ENCODE peak calls at places on chromosomes 11 and 22, in seven cellular contexts. One of them, this sample, is unnamed.

GRCh38 chr22:37633082-37633692 is 6.3 kb upstream of the SH3BP1 start:
- DNase-seq in mesendoderm: no peak
- DNase-seq in H1: no peak
- DNase-seq in IMR-90: no peak
- DNase-seq in neuronal stem cell: no peak
- DNase-seq in mesenchymal stem cell: no peak
- DNase-seq in trophoblast cell: no peak
- DNase-seq in this sample: no peak

GRCh38 chr22:19700790-19701419 is 13.4 kb upstream of the SEPTIN5 start:
- DNase-seq in mesendoderm: no peak
- DNase-seq in H1: no peak
- DNase-seq in IMR-90: no peak
- DNase-seq in neuronal stem cell: no peak
- DNase-seq in mesenchymal stem cell: no peak
- DNase-seq in trophoblast cell: no peak
- DNase-seq in this sample: no peak

GRCh38 chr22:17266261-17266971 is 47.2 kb upstream of the ADA2 start:
- DNase-seq in mesendoderm: peak; percentile 98
- DNase-seq in H1: no peak
- DNase-seq in IMR-90: no peak
- DNase-seq in neuronal stem cell: peak; percentile 83
- DNase-seq in mesenchymal stem cell: peak; percentile 2
- DNase-seq in trophoblast cell: no peak
- DNase-seq in this sample: peak; percentile 89

GRCh38 chr22:30922151-30922611 is 46.4 kb downstream of the MORC2 start:
- DNase-seq in mesendoderm: no peak
- DNase-seq in H1: no peak
- DNase-seq in IMR-90: peak; percentile 27
- DNase-seq in neuronal stem cell: no peak
- DNase-seq in mesenchymal stem cell: no peak
- DNase-seq in trophoblast cell: peak; percentile 87
- DNase-seq in this sample: no peak

GRCh38 chr11:75771646-75772410 is 3.2 kb downstream of the DGAT2 start:
- DNase-seq in mesendoderm: no peak
- DNase-seq in H1: no peak
- DNase-seq in IMR-90: peak; percentile 85
- DNase-seq in neuronal stem cell: no peak
- DNase-seq in mesenchymal stem cell: peak; percentile 61
- DNase-seq in trophoblast cell: peak; percentile 35
- DNase-seq in this sample: no peak

GRCh38 chr22:49904040-49904369 is 14.2 kb downstream of the ALG12 start:
- DNase-seq in mesendoderm: no peak
- DNase-seq in H1: no peak
- DNase-seq in IMR-90: no peak
- DNase-seq in neuronal stem cell: no peak
- DNase-seq in mesenchymal stem cell: no peak
- DNase-seq in trophoblast cell: no peak
- DNase-seq in this sample: no peak

GRCh38 chr11:12024314-12024926 is 16.0 kb upstream of the DKK3 start:
- DNase-seq in mesendoderm: no peak
- DNase-seq in H1: no peak
- DNase-seq in IMR-90: no peak
- DNase-seq in neuronal stem cell: no peak
- DNase-seq in mesenchymal stem cell: no peak
- DNase-seq in trophoblast cell: no peak
- DNase-seq in this sample: no peak

GRCh38 chr22:27980424-27981148 is 61.5 kb upstream of the PITPNB start:
- DNase-seq in mesendoderm: peak; percentile 85
- DNase-seq in H1: no peak
- DNase-seq in IMR-90: no peak
- DNase-seq in neuronal stem cell: no peak
- DNase-seq in mesenchymal stem cell: no peak
- DNase-seq in trophoblast cell: no peak
- DNase-seq in this sample: peak; percentile 76

GRCh38 chr22:38450234-38450797 is 4.7 kb downstream of the KCNJ4 start:
- DNase-seq in mesendoderm: no peak
- DNase-seq in H1: no peak
- DNase-seq in IMR-90: no peak
- DNase-seq in neuronal stem cell: no peak
- DNase-seq in mesenchymal stem cell: no peak
- DNase-seq in trophoblast cell: no peak
- DNase-seq in this sample: no peak

GRCh38 chr11:92149996-92150395 is 74.6 kb upstream of the FAT3 start:
- DNase-seq in mesendoderm: peak; percentile 36
- DNase-seq in H1: no peak
- DNase-seq in IMR-90: peak; percentile 1
- DNase-seq in neuronal stem cell: no peak
- DNase-seq in mesenchymal stem cell: no peak
- DNase-seq in trophoblast cell: no peak
- DNase-seq in this sample: no peak

GRCh38 chr22:28594784-28595324 is 84.8 kb downstream of the TTC28 start:
- DNase-seq in mesendoderm: peak; percentile 66
- DNase-seq in H1: no peak
- DNase-seq in IMR-90: peak; percentile 77
- DNase-seq in neuronal stem cell: peak; percentile 35
- DNase-seq in mesenchymal stem cell: peak; percentile 68
- DNase-seq in trophoblast cell: peak; percentile 80
- DNase-seq in this sample: no peak

GRCh38 chr11:107457205-107457557 is 444 bp downstream of the CWF19L2 start:
- DNase-seq in mesendoderm: peak; percentile 28
- DNase-seq in H1: no peak
- DNase-seq in IMR-90: peak; percentile 1
- DNase-seq in neuronal stem cell: no peak
- DNase-seq in mesenchymal stem cell: no peak
- DNase-seq in trophoblast cell: peak; percentile 28
- DNase-seq in this sample: no peak

GRCh38 chr11:37907461-37908223 is 1309.6 kb upstream of the RAG2 start:
- DNase-seq in mesendoderm: no peak
- DNase-seq in H1: no peak
- DNase-seq in IMR-90: no peak
- DNase-seq in neuronal stem cell: no peak
- DNase-seq in mesenchymal stem cell: no peak
- DNase-seq in trophoblast cell: no peak
- DNase-seq in this sample: no peak

GRCh38 chr11:15157181-15157580 is 42.5 kb downstream of the INSC start:
- DNase-seq in mesendoderm: no peak
- DNase-seq in H1: no peak
- DNase-seq in IMR-90: peak; percentile 93
- DNase-seq in neuronal stem cell: no peak
- DNase-seq in mesenchymal stem cell: peak; percentile 93
- DNase-seq in trophoblast cell: peak; percentile 33
- DNase-seq in this sample: no peak

GRCh38 chr11:122406466-122406865 is 249.1 kb upstream of the UBASH3B start:
- DNase-seq in mesendoderm: no peak
- DNase-seq in H1: no peak
- DNase-seq in IMR-90: no peak
- DNase-seq in neuronal stem cell: no peak
- DNase-seq in mesenchymal stem cell: no peak
- DNase-seq in trophoblast cell: peak; percentile 85
- DNase-seq in this sample: no peak
- H3K4ac ChIP-seq in mesendoderm: no peak overlapping the region
- H3K4ac ChIP-seq in H1: no peak overlapping the region
- H3K4ac ChIP-seq in IMR-90: no peak overlapping the region
- H3K4ac ChIP-seq in neuronal stem cell: no peak overlapping the region
- H3K4ac ChIP-seq in mesenchymal stem cell: no peak overlapping the region
- H3K4ac ChIP-seq in trophoblast cell: no peak overlapping the region
- H3K4ac ChIP-seq in this sample: no peak overlapping the region

DNA sequence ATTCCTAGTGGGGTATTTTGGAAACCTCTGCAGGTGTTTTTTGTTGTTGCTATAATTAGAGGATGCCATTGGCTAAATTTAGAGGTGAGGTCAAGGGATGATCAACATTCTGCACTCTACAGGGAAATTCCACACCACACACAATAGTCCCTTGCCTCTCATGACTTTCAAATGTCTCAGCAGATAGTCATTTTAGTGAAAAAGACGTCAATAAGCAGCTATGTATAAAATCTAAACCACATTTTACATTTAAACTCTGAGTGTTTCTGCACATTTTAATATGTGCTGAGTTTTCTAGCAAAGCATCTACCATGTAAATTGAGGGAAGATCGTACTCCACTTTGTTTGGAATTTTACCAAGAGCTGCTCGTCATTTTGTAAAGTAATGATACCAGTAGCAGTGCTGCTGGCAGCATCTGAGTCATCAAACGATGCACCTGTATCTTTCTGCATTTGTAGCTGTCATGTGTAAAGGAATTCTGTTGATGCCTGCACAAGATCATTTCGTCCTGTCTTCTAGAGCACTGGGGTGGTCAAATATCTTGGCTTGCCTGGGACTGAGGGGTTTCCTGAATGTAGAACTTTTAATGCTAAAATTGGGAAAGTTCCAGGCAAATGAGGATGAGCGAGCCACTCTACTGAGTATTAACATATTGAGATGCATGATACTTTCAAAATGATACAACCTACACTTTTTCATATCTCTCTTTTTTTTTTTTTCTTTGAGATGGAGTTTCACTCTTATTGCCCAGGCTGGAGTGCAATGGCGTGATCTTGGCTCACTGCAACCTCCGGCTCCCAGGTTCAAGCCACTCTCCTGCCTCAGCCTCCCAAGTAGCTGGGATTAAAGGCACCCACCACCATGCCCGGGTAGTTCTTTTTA is 414.5 kb upstream of the SYN3 start:
- DNase-seq in mesendoderm: no peak
- DNase-seq in H1: no peak
- DNase-seq in IMR-90: peak; percentile 47
- DNase-seq in neuronal stem cell: no peak
- DNase-seq in mesenchymal stem cell: no peak
- DNase-seq in trophoblast cell: peak; percentile 41
- DNase-seq in this sample: no peak
- H3K4ac ChIP-seq in mesendoderm: no peak overlapping the region
- H3K4ac ChIP-seq in H1: no peak overlapping the region
- H3K4ac ChIP-seq in IMR-90: no peak overlapping the region
- H3K4ac ChIP-seq in neuronal stem cell: no peak overlapping the region
- H3K4ac ChIP-seq in mesenchymal stem cell: no peak overlapping the region
- H3K4ac ChIP-seq in trophoblast cell: no peak overlapping the region
- H3K4ac ChIP-seq in this sample: no peak overlapping the region

GRCh38 chr11:88100161-88100560 is 75.1 kb downstream of the RAB38 start:
- DNase-seq in mesendoderm: no peak
- DNase-seq in H1: no peak
- DNase-seq in IMR-90: no peak
- DNase-seq in neuronal stem cell: no peak
- DNase-seq in mesenchymal stem cell: no peak
- DNase-seq in trophoblast cell: no peak
- DNase-seq in this sample: no peak
- H3K4ac ChIP-seq in mesendoderm: no peak overlapping the region
- H3K4ac ChIP-seq in H1: no peak overlapping the region
- H3K4ac ChIP-seq in IMR-90: no peak overlapping the region
- H3K4ac ChIP-seq in neuronal stem cell: no peak overlapping the region
- H3K4ac ChIP-seq in mesenchymal stem cell: no peak overlapping the region
- H3K4ac ChIP-seq in trophoblast cell: no peak overlapping the region
- H3K4ac ChIP-seq in this sample: no peak overlapping the region

GRCh38 chr11:20163778-20164133 is 3.5 kb upstream of the DBX1 start:
- DNase-seq in mesendoderm: no peak
- DNase-seq in H1: no peak
- DNase-seq in IMR-90: no peak
- DNase-seq in neuronal stem cell: peak; percentile 61
- DNase-seq in mesenchymal stem cell: no peak
- DNase-seq in trophoblast cell: no peak
- DNase-seq in this sample: no peak

GRCh38 chr11:20162824-20163777 is 2.8 kb upstream of the DBX1 start:
- DNase-seq in mesendoderm: peak; percentile 78
- DNase-seq in H1: no peak
- DNase-seq in IMR-90: peak; percentile 18
- DNase-seq in neuronal stem cell: peak; percentile 73
- DNase-seq in mesenchymal stem cell: peak; percentile 45
- DNase-seq in trophoblast cell: peak; percentile 7
- DNase-seq in this sample: peak; percentile 66

GRCh38 chr11:20161923-20162322 is 1.6 kb upstream of the DBX1 start:
- DNase-seq in mesendoderm: peak; percentile 33
- DNase-seq in H1: no peak
- DNase-seq in IMR-90: no peak
- DNase-seq in neuronal stem cell: no peak
- DNase-seq in mesenchymal stem cell: peak; percentile 17
- DNase-seq in trophoblast cell: no peak
- DNase-seq in this sample: no peak

GRCh38 chr11:20161230-20161918 is 1.1 kb upstream of the DBX1 start:
- DNase-seq in mesendoderm: peak; percentile 86
- DNase-seq in H1: no peak
- DNase-seq in IMR-90: no peak
- DNase-seq in neuronal stem cell: no peak
- DNase-seq in mesenchymal stem cell: peak; percentile 6
- DNase-seq in trophoblast cell: peak; percentile 56
- DNase-seq in this sample: peak; percentile 80

DNA sequence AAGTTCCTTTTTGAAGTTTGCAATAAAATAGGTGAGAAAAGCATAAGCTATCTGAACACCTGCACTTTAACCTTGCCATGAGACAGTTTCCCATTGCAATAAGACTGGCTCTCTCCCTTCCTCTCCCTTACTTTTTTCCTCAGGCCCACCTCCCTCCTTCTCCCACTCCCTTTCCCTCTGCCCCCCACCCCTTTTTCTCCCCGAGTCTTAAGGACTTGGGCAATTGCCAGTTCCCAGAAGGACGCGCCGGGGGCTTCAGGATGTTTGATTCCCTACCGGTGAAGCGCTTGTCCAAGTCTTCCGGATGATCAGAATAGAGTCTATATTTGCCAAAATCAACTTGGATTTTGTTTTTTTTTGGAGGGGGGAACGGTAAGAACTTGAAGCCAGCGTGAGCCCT is 2.1 kb upstream of the DBX1 start:
- DNase-seq in mesendoderm: no peak
- DNase-seq in H1: no peak
- DNase-seq in IMR-90: no peak
- DNase-seq in neuronal stem cell: no peak
- DNase-seq in mesenchymal stem cell: no peak
- DNase-seq in trophoblast cell: no peak
- DNase-seq in this sample: peak; percentile 45
- H3K4ac ChIP-seq in mesendoderm: no peak overlapping the region
- H3K4ac ChIP-seq in H1: no peak overlapping the region
- H3K4ac ChIP-seq in IMR-90: no peak overlapping the region
- H3K4ac ChIP-seq in neuronal stem cell: no peak overlapping the region
- H3K4ac ChIP-seq in mesenchymal stem cell: no peak overlapping the region
- H3K4ac ChIP-seq in trophoblast cell: no peak overlapping the region
- H3K4ac ChIP-seq in this sample: no peak overlapping the region

DNA sequence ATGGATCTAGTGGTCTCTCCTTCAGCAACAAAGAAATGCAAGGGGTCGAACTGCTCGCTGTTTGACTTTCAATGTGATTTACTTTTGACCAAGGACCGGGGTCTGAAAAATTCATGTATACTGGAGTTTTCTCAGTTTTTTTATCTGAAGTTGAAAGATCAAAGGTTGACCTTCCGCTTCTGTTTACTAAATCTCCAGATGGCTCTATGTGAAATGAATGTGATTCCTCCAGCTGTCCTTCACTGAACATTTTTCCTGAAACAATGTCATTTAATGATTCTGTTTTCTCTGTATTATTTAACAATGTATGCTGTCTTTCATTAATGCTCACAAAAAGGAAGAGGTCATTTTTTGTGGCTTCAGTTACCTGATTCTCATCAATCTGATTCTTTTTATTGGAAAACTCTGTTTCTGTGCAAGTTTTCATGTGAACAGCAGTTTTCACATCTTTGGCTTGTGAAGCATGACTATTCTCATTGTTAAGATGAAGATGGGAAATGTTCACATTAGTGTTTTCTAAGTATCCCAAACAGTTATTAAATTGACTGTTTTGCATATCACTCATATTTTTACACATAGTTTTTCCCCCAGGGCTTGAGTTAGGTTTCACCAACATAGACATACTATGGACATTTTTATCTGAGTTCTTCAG is 30.0 kb downstream of the EIF3M start:
- DNase-seq in mesendoderm: no peak
- DNase-seq in H1: no peak
- DNase-seq in IMR-90: no peak
- DNase-seq in neuronal stem cell: no peak
- DNase-seq in mesenchymal stem cell: no peak
- DNase-seq in trophoblast cell: peak; percentile 14
- DNase-seq in this sample: no peak
- H3K4ac ChIP-seq in mesendoderm: no peak overlapping the region
- H3K4ac ChIP-seq in H1: no peak overlapping the region
- H3K4ac ChIP-seq in IMR-90: no peak overlapping the region
- H3K4ac ChIP-seq in neuronal stem cell: no peak overlapping the region
- H3K4ac ChIP-seq in mesenchymal stem cell: no peak overlapping the region
- H3K4ac ChIP-seq in trophoblast cell: no peak overlapping the region
- H3K4ac ChIP-seq in this sample: no peak overlapping the region